ENCODE peak calls at places on chromosomes 12 and 14, in four cellular contexts. E is WTC11, C is SK-N-SH, H is K562. I is an unnamed sample.

GRCh38 chr12:122449317-122449716 is 26.8 kb upstream of the CLIP1 start:
- DNase-seq in E (no peak), C (no peak), H (no peak), I (peak)

GRCh38 chr14:54902521-54903420 is at the start of gene GCH1:
- DNase-seq in H (peak), C (peak), E (peak), I (peak)

GRCh38 chr14:104431929-104432541 is 147.5 kb upstream of the C14orf180 start:
- DNase-seq in H (no peak), E (peak), C (no peak), I (no peak)

GRCh38 chr12:6072302-6072752 is 52.1 kb downstream of the VWF start:
- DNase-seq in E (no peak), H (no peak), C (no peak), I (peak)

GRCh38 chr12:94162108-94162507 is 13.7 kb downstream of the PLXNC1 start:
- DNase-seq in C (no peak), E (no peak), H (no peak), I (no peak)

GRCh38 chr12:57898308-57898970 is 42.9 kb upstream of the ATP23 start:
- DNase-seq in C (no peak), E (no peak), H (no peak), I (no peak)

GRCh38 chr12:56220611-56221232 is 1.0 kb downstream of the RNF41 start:
- DNase-seq in H (no peak), E (no peak), C (no peak), I (no peak)

GRCh38 chr12:45671254-45671653 is 58.3 kb upstream of the ARID2 start:
- DNase-seq in C (no peak), H (no peak), E (no peak), I (no peak)

GRCh38 chr12:5432011-5432400 is at the start of gene NTF3:
- DNase-seq in H (no peak), C (peak), E (peak), I (no peak)

GRCh38 chr12:111578276-111578970 is 20.7 kb downstream of the ATXN2 start:
- DNase-seq in H (no peak), E (no peak), C (no peak), I (peak)

GRCh38 chr14:101590062-101590461 is 28.8 kb downstream of the DIO3 start:
- DNase-seq in C (peak), H (no peak), E (no peak), I (no peak)

GRCh38 chr12:58296818-58297217 is 355.5 kb downstream of the ATP23 start:
- DNase-seq in H (no peak), C (no peak), E (no peak), I (no peak)

GRCh38 chr14:34628681-34629135 is 1.2 kb downstream of the SNX6 start:
- DNase-seq in H (peak), C (peak), E (no peak), I (peak)

GRCh38 chr12:90055071-90055470 is 346.4 kb upstream of the ATP2B1 start:
- DNase-seq in H (no peak), C (no peak), E (no peak), I (no peak)

GRCh38 chr12:90062799-90063198 is 354.2 kb upstream of the ATP2B1 start:
- DNase-seq in H (no peak), E (no peak), C (no peak), I (peak)

GRCh38 chr12:90061834-90062233 is 353.2 kb upstream of the ATP2B1 start:
- DNase-seq in C (no peak), E (no peak), H (no peak), I (no peak)

GRCh38 chr12:90060031-90060430 is 351.4 kb upstream of the ATP2B1 start:
- DNase-seq in H (no peak), E (no peak), C (no peak), I (no peak)

DNA sequence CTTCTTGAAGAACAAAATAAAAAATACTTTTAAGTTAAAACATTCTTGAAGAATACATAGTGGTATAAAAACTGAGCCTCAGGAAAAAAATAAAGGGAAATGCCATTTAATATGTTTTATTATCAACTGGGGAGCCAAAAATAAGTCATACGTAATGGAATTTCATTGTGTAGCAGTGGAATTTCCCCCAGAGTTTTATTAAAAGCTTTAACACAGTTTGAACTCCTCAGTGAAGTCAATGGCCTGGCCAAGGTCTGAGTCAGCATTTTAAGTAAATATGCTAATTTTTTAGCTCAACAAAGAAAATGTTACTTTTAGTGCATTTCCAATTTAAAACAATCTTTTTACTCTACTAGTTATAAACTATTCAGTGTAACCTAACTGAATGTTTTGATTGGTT is 350.1 kb upstream of the ATP2B1 start:
- DNase-seq in H (no peak), C (no peak), E (no peak), I (no peak)
- TF ChIP-seq FOXJ3 in H (no peak), C (no peak), E (no peak), I (no peak)

DNA sequence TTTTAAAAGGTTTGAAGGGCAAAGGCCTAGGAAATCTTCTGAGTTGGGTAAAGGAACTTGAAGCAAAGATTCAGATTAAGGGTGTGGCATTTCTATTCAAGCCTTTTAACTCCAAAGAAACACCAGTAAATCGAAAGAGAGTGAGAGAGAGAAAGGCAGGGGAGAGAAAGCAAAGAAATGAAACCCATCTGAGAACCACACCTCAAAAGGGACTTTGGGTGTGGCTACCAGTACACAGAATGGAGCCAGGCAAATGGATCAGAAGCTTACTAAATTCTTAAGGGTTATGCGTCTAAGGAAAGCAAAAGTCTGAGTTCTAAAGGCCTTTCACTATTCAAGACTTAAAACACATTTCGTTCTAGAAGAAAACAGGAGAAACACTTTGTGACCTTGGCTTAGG is 277.4 kb downstream of the BCL11B start:
- DNase-seq in H (no peak), C (no peak), E (no peak), I (no peak)
- TF ChIP-seq FOXJ3 in H (no peak), C (no peak), E (no peak), I (no peak)

GRCh38 chr12:121062391-121063045 is 23.5 kb upstream of the OASL start:
- DNase-seq in H (no peak), C (no peak), E (no peak), I (no peak)

GRCh38 chr12:121065345-121065744 is 26.3 kb upstream of the OASL start:
- DNase-seq in E (no peak), C (no peak), H (no peak), I (no peak)

GRCh38 chr12:121061831-121062230 is 22.8 kb upstream of the OASL start:
- DNase-seq in C (peak), H (no peak), E (no peak), I (peak)

GRCh38 chr12:121060149-121061001 is 21.3 kb upstream of the OASL start:
- DNase-seq in C (peak), H (peak), E (peak), I (peak)

DNA sequence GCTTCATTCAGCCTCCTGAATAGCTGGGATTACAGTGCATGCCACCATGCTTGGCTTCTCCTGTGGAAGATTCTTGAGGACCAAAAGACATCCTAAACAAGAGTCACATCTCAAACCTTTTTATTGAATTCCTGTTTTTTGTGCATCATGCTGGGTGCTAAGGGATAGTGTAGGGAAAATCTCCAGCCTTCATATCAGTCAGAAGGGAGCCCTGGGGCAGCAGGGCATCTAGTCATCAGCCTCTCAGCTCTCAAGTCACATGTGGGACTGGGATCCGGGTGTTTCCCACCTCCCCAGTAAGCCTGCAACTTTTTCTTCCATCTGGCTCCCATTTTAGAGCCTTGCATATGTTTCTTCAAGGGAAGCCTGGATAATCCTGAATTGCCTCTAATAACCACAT is 25.1 kb upstream of the OASL start:
- DNase-seq in C (no peak), H (no peak), E (no peak), I (no peak)
- TF ChIP-seq FOXJ3 in C (no peak), H (no peak), E (no peak), I (no peak)

DNA sequence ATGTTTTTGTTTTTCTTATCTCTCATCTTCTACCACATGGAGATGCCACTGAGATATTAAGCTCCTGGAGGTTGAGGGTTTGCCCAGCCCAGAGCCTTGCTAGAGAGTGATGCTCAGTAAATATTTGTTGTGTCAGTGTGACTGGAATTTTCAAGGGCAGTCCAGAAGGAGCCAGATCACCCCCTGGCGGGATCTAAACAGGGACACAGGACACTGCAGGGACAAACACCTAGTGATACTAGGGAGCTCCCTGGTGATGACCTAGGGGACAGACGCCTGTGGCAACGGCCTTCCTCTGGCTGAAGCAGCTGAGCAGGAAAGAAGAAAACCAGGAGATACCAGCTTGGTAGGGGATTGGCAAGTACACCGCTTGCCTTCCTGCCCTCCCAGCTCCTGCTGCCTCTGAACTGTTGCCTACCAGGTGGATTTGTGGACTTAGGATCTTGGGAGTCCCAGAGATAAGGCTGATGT is 714.4 kb upstream of the TBX3 start:
- DNase-seq in E (no peak), H (no peak), C (peak), I (peak)
- TF ChIP-seq FOXJ3 in E (no peak), H (no peak), C (no peak), I (peak)

GRCh38 chr12:43826681-43827458 is 9.0 kb upstream of the TMEM117 start:
- DNase-seq in C (no peak), H (no peak), E (no peak), I (no peak)
- TF ChIP-seq FOXJ3 in C (no peak), H (no peak), E (no peak), I (no peak)

GRCh38 chr14:24133730-24134129 is 2.3 kb upstream of the PSME1 start:
- DNase-seq in E (no peak), C (no peak), H (no peak), I (no peak)

GRCh38 chr14:24130717-24131548 is 474 bp downstream of the FITM1 start:
- DNase-seq in H (no peak), C (peak), E (no peak), I (peak)

GRCh38 chr14:24132061-24132685 is 1.7 kb downstream of the FITM1 start:
- DNase-seq in C (no peak), H (no peak), E (no peak), I (no peak)

GRCh38 chr14:24131549-24131966 is 1.1 kb downstream of the FITM1 start:
- DNase-seq in E (no peak), H (no peak), C (no peak), I (no peak)

GRCh38 chr14:24132976-24133375 is 2.5 kb downstream of the FITM1 start:
- DNase-seq in C (no peak), H (no peak), E (no peak), I (no peak)
- TF ChIP-seq FOXJ3 in C (no peak), H (no peak), E (no peak), I (no peak)

GRCh38 chr12:20220339-20220738 is 148.0 kb upstream of the PDE3A start:
- DNase-seq in E (peak), H (no peak), C (no peak), I (no peak)
- TF ChIP-seq FOXJ3 in E (no peak), H (no peak), C (no peak), I (no peak)

DNA sequence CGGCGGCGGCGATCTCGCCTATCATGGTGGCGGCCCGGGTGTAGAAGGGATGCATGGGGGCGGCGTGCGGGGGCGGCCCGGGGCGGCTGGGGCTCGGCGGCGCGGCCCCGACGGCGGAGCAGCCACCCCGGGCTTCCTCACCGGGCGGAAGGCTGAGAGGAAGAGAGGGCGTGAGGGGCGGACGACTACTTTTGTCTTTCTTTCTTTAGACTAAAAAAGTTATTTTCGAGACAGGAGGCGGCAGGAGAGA is 240 bp downstream of the BTG1 start:
- DNase-seq in E (no peak), H (no peak), C (no peak), I (no peak)
- TF ChIP-seq FOXJ3 in E (no peak), H (no peak), C (no peak), I (no peak)

DNA sequence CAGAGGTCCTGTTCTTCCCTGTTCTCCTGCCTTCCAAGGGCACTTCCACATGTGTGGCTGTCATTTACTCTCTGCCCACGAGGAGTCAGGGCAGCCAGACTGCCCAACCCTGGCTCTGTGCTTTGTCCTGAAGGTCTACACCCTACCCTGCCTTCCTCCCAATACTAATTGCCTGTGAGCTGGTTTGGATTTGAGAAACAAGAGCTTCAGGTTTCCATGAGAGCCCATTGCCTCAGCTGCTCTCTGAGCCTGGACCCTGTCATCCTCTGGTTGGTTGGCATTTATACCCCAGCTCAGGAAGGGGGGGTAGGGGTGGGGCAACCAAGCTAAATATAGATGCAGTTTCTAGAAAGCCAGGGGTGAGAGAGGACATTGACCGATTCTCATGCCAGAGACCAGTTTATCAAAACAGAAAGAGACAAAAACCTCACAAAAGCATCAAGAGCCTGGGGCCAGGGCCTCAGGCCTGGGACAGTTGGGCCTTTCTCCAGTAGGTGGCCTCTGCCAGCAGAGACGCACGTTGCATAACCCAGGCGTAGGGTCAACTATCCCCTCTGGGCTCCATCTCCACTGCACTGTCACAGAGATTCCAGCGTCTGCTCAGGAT is 34.5 kb downstream of the VDR start:
- DNase-seq in C (peak), E (peak), H (no peak), I (peak)
- TF ChIP-seq FOXJ3 in C (no peak), E (no peak), H (no peak), I (no peak)

I was measured in HepG2.